ENCODE peak calls at places on chromosome 14, in ten cellular contexts. Y is RPMI8226; N is head of caudate nucleus; O is AG09319; X is tibial artery; E is HFFc6; S is psoas muscle; Z is endothelial cell; K is stimulated activated naive CD4-positive, alpha-beta T cell; G is NCI-H2029 treated with DMSO at 0.1 percent for 48 hours. B is an unnamed sample.

GRCh38 chr14:94924189-94924588 is 154.3 kb upstream of the GSC start:
- DNase-seq in K (no peak), S (no peak), N (no peak), Z (no peak), Y (no peak), O (no peak), E (no peak), G (no peak), X (no peak), B (no peak)

GRCh38 chr14:68232643-68233055 is 413.1 kb downstream of the RAD51B start:
- DNase-seq in X (peak; percentile 75), O (peak; percentile 87), S (no peak), Z (no peak), Y (peak; percentile 63), G (no peak), E (peak; percentile 97), N (no peak), K (no peak), B (no peak)

GRCh38 chr14:69479696-69480095 is 4.8 kb upstream of the PLEKHD1 start:
- DNase-seq in Y (no peak), K (no peak), E (no peak), S (no peak), Z (no peak), G (no peak), O (no peak), X (no peak), N (no peak), B (no peak)

GRCh38 chr14:39175445-39176262 is 600 bp downstream of the PNN start:
- DNase-seq in S (no peak), O (no peak), Z (peak; percentile 63), G (no peak), N (peak; percentile 35), Y (peak; percentile 31), E (no peak), K (no peak), X (no peak), B (no peak)

GRCh38 chr14:89794096-89794495 is 160.4 kb downstream of the EFCAB11 start:
- DNase-seq in Y (no peak), O (no peak), K (no peak), S (peak; percentile 77), E (no peak), X (no peak), Z (no peak), N (no peak), G (no peak), B (no peak)

GRCh38 chr14:88468396-88468795 is 82.9 kb downstream of the SPATA7 start:
- DNase-seq in N (no peak), O (peak; percentile 64), E (peak; percentile 91), K (no peak), X (no peak), G (no peak), S (no peak), Y (no peak), Z (no peak), B (no peak)

GRCh38 chr14:87994974-87995373 is 2.0 kb upstream of the GALC start:
- DNase-seq in O (no peak), G (no peak), S (no peak), N (no peak), E (no peak), Z (no peak), X (no peak), K (no peak), Y (no peak), B (no peak)

GRCh38 chr14:64706119-64706465 is 1.9 kb downstream of the PLEKHG3 start:
- DNase-seq in E (no peak), Z (no peak), X (no peak), S (no peak), N (no peak), Y (no peak), K (no peak), O (no peak), G (no peak), B (no peak)

GRCh38 chr14:73250317-73250713 is 13.0 kb downstream of the PAPLN start:
- DNase-seq in E (no peak), X (no peak), S (no peak), Y (no peak), G (no peak), N (no peak), O (no peak), K (no peak), Z (no peak), B (no peak)

GRCh38 chr14:22265319-22266140 is 323.5 kb downstream of the DAD1 start:
- DNase-seq in X (peak; percentile 77), S (no peak), K (peak; percentile 3), Z (no peak), N (no peak), G (no peak), E (no peak), O (no peak), Y (no peak), B (no peak)

GRCh38 chr14:90383731-90384542 is 12.9 kb upstream of the CALM1 start:
- DNase-seq in N (peak; percentile 62), E (peak; percentile 9), Z (peak; percentile 69), O (no peak), G (no peak), X (peak; percentile 81), K (peak; percentile 78), S (peak; percentile 58), Y (peak; percentile 17), B (peak; percentile 89)

GRCh38 chr14:54737132-54737711 is 165.4 kb downstream of the GCH1 start:
- DNase-seq in X (no peak), O (no peak), S (no peak), G (no peak), E (peak; percentile 85), K (no peak), Z (no peak), N (no peak), Y (no peak), B (no peak)

GRCh38 chr14:22561661-22562579 is 27.1 kb downstream of the DAD1 start:
- DNase-seq in O (no peak), G (no peak), E (no peak), Y (no peak), K (peak; percentile 90), S (no peak), Z (no peak), N (no peak), X (no peak), B (peak; percentile 77)

GRCh38 chr14:71600309-71600708 is 331.9 kb upstream of the RGS6 start:
- DNase-seq in G (no peak), O (no peak), X (no peak), S (no peak), Y (no peak), N (no peak), K (no peak), E (no peak), Z (no peak), B (no peak)

GRCh38 chr14:65277580-65278270 is 134.8 kb upstream of the FUT8 start:
- DNase-seq in E (no peak), S (no peak), N (no peak), Z (no peak), O (no peak), G (no peak), X (no peak), Y (no peak), K (no peak), B (no peak)

GRCh38 chr14:99728231-99728920 is 44.3 kb downstream of the CYP46A1 start:
- DNase-seq in G (no peak), K (no peak), Z (no peak), E (no peak), N (peak; percentile 31), Y (no peak), O (no peak), X (peak; percentile 62), S (no peak), B (no peak)

GRCh38 chr14:64303471-64303917 is 9.3 kb upstream of the ESR2 start:
- DNase-seq in G (peak; percentile 60), E (peak; percentile 62), O (peak; percentile 10), Z (no peak), S (no peak), K (peak; percentile 35), Y (peak; percentile 11), N (no peak), X (no peak), B (no peak)

GRCh38 chr14:73878436-73878835 is 8.2 kb upstream of the ZNF410 start:
- DNase-seq in S (no peak), X (no peak), E (peak; percentile 8), O (no peak), Y (no peak), N (no peak), Z (no peak), G (no peak), K (no peak), B (no peak)

GRCh38 chr14:77599894-77600293 is 16.5 kb downstream of the SPTLC2 start:
- DNase-seq in Z (no peak), E (no peak), Y (no peak), N (no peak), G (no peak), S (no peak), O (no peak), X (no peak), K (no peak), B (no peak)

GRCh38 chr14:94598816-94599655 is 13.2 kb upstream of the SERPINA3 start:
- DNase-seq in Z (no peak), Y (no peak), G (no peak), O (peak; percentile 87), E (peak; percentile 1), N (peak; percentile 67), K (no peak), S (peak; percentile 68), X (peak; percentile 83), B (peak; percentile 63)

GRCh38 chr14:94045563-94046345 is 19.6 kb downstream of the OTUB2 start:
- DNase-seq in S (no peak), Z (no peak), Y (no peak), O (no peak), E (no peak), N (no peak), X (peak; percentile 57), K (no peak), G (no peak), B (no peak)

GRCh38 chr14:76576047-76576741 is 185.1 kb upstream of the VASH1 start:
- DNase-seq in Z (no peak), S (no peak), N (no peak), Y (no peak), X (no peak), G (peak; percentile 32), O (no peak), E (no peak), K (no peak), B (no peak)

GRCh38 chr14:50290306-50290705 is 21.7 kb downstream of the L2HGDH start:
- DNase-seq in X (no peak), S (no peak), E (no peak), Y (no peak), O (no peak), N (no peak), Z (no peak), K (no peak), G (no peak), B (no peak)

GRCh38 chr14:31944256-31945073 is 132.6 kb upstream of the ARHGAP5 start:
- DNase-seq in S (no peak), X (no peak), Z (no peak), G (no peak), K (peak; percentile 49), O (no peak), Y (no peak), N (no peak), E (no peak), B (no peak)

GRCh38 chr14:61399365-61399764 is 78.0 kb downstream of the PRKCH start:
- DNase-seq in X (no peak), S (no peak), N (no peak), O (no peak), G (no peak), Z (no peak), K (no peak), Y (no peak), E (no peak), B (no peak)

GRCh38 chr14:50025776-50026175 is 90.6 kb downstream of the VCPKMT start:
- DNase-seq in K (no peak), N (no peak), X (no peak), S (no peak), Z (no peak), O (no peak), E (no peak), Y (peak; percentile 42), G (no peak), B (no peak)

GRCh38 chr14:102776761-102777710 is at the start of gene TRAF3:
- DNase-seq in S (peak; percentile 69), K (peak; percentile 90), G (no peak), X (peak; percentile 74), Y (peak; percentile 75), E (peak; percentile 47), N (no peak), Z (peak; percentile 60), O (no peak), B (peak; percentile 77)

GRCh38 chr14:99188721-99189120 is 83.3 kb downstream of the BCL11B start:
- DNase-seq in N (peak; percentile 32), Z (peak; percentile 38), O (no peak), G (no peak), X (peak; percentile 27), Y (no peak), K (no peak), S (no peak), E (no peak), B (no peak)